ENCODE peak calls at places on chromosomes 12 and 14, in four cellular contexts. One of them, this sample, is unnamed.

GRCh38 chr14:92108345-92109254 is 2.2 kb upstream of the ATXN3 start:
- DNase-seq in psoas muscle: no peak
- DNase-seq in C1 segment of cervical spinal cord: no peak
- DNase-seq in prostate gland: no peak
- DNase-seq in this sample: no peak

GRCh38 chr14:94885481-94886155 is 115.7 kb upstream of the GSC start:
- DNase-seq in C1 segment of cervical spinal cord: no peak
- DNase-seq in psoas muscle: no peak
- DNase-seq in prostate gland: no peak
- DNase-seq in this sample: no peak

GRCh38 chr12:29429999-29430698 is 49.2 kb upstream of the ERGIC2 start:
- DNase-seq in C1 segment of cervical spinal cord: no peak
- DNase-seq in psoas muscle: no peak
- DNase-seq in prostate gland: no peak
- DNase-seq in this sample: no peak

GRCh38 chr12:71846322-71846940 is 6.9 kb downstream of the TBC1D15 start:
- DNase-seq in prostate gland: no peak
- DNase-seq in psoas muscle: no peak
- DNase-seq in C1 segment of cervical spinal cord: no peak
- DNase-seq in this sample: no peak

GRCh38 chr12:113601656-113602263 is 130.1 kb upstream of the LHX5 start:
- DNase-seq in prostate gland: no peak
- DNase-seq in psoas muscle: no peak
- DNase-seq in C1 segment of cervical spinal cord: no peak
- DNase-seq in this sample: no peak

GRCh38 chr12:102540856-102541385 is 60.6 kb upstream of the IGF1 start:
- DNase-seq in psoas muscle: no peak
- DNase-seq in prostate gland: no peak
- DNase-seq in C1 segment of cervical spinal cord: no peak
- DNase-seq in this sample: no peak

GRCh38 chr14:68715032-68715924 is 77.6 kb downstream of the ZFP36L1 start:
- DNase-seq in psoas muscle: no peak
- DNase-seq in prostate gland: no peak
- DNase-seq in C1 segment of cervical spinal cord: no peak
- DNase-seq in this sample: no peak

GRCh38 chr12:54304187-54304810 is 3.5 kb upstream of the NFE2 start:
- DNase-seq in prostate gland: peak; percentile 27
- DNase-seq in psoas muscle: peak; percentile 84
- DNase-seq in C1 segment of cervical spinal cord: no peak
- DNase-seq in this sample: peak; percentile 76

GRCh38 chr12:6231359-6232268 is 31.4 kb downstream of the CD9 start:
- DNase-seq in C1 segment of cervical spinal cord: no peak
- DNase-seq in prostate gland: no peak
- DNase-seq in psoas muscle: no peak
- DNase-seq in this sample: no peak

GRCh38 chr12:53585726-53586125 is 40.5 kb downstream of the ATF7 start:
- DNase-seq in psoas muscle: no peak
- DNase-seq in C1 segment of cervical spinal cord: no peak
- DNase-seq in prostate gland: no peak
- DNase-seq in this sample: no peak

GRCh38 chr12:52244615-52244994 is 11.6 kb downstream of the KRT7 start:
- DNase-seq in prostate gland: no peak
- DNase-seq in C1 segment of cervical spinal cord: no peak
- DNase-seq in psoas muscle: peak; percentile 23
- DNase-seq in this sample: no peak

GRCh38 chr12:110020956-110021355 is 21.7 kb downstream of the ANKRD13A start:
- DNase-seq in prostate gland: no peak
- DNase-seq in psoas muscle: no peak
- DNase-seq in C1 segment of cervical spinal cord: no peak
- DNase-seq in this sample: no peak

GRCh38 chr12:75738486-75738885 is 227.1 kb upstream of the KRR1 start:
- DNase-seq in psoas muscle: no peak
- DNase-seq in prostate gland: no peak
- DNase-seq in C1 segment of cervical spinal cord: no peak
- DNase-seq in this sample: no peak

GRCh38 chr12:132263061-132263360 is 66.4 kb downstream of the GALNT9 start:
- DNase-seq in psoas muscle: no peak
- DNase-seq in prostate gland: no peak
- DNase-seq in C1 segment of cervical spinal cord: no peak
- DNase-seq in this sample: no peak

GRCh38 chr12:6627598-6627997 is 8.2 kb downstream of the LPAR5 start:
- DNase-seq in prostate gland: no peak
- DNase-seq in C1 segment of cervical spinal cord: no peak
- DNase-seq in psoas muscle: no peak
- DNase-seq in this sample: no peak

GRCh38 chr12:51926718-51927117 is 19.4 kb downstream of the ACVRL1 start:
- DNase-seq in C1 segment of cervical spinal cord: no peak
- DNase-seq in psoas muscle: no peak
- DNase-seq in prostate gland: peak; percentile 34
- DNase-seq in this sample: no peak

GRCh38 chr14:91158091-91158790 is 44.4 kb downstream of the DGLUCY start:
- DNase-seq in psoas muscle: peak; percentile 92
- DNase-seq in prostate gland: peak; percentile 87
- DNase-seq in C1 segment of cervical spinal cord: no peak
- DNase-seq in this sample: no peak

GRCh38 chr12:6141048-6141447 is 16.6 kb upstream of the VWF start:
- DNase-seq in prostate gland: no peak
- DNase-seq in C1 segment of cervical spinal cord: no peak
- DNase-seq in psoas muscle: no peak
- DNase-seq in this sample: peak; percentile 26

This sample was measured in tibial nerve.